ENCODE peak calls at places on chromosomes 12 and 14, in nine cellular contexts. M, X, Z, I, F, K, S, L and P are unnamed samples.

GRCh38 chr12:131366261-131366871 is 344.5 kb upstream of the SFSWAP start:
- DNase-seq in M (no peak), X (no peak), Z (no peak), I (no peak), F (no peak), K (no peak), S (peak), L (no peak), P (no peak)

GRCh38 chr12:104902125-104902524 is 56.0 kb downstream of the SLC41A2 start:
- DNase-seq in M (no peak), X (no peak), Z (no peak), I (no peak), F (no peak), K (no peak), S (no peak), L (no peak), P (no peak)

GRCh38 chr14:94690896-94691657 is 78.8 kb downstream of the GSC start:
- DNase-seq in M (no peak), X (no peak), Z (no peak), I (no peak), F (no peak), K (no peak), S (no peak), L (no peak), P (no peak)

GRCh38 chr14:75162631-75163030 is 13.8 kb downstream of the TMED10 start:
- DNase-seq in M (no peak), X (no peak), Z (no peak), I (no peak), F (no peak), K (peak), S (no peak), L (no peak), P (no peak)

GRCh38 chr14:104507443-104507842 is 72.1 kb upstream of the C14orf180 start:
- DNase-seq in M (no peak), X (no peak), Z (no peak), I (no peak), F (no peak), K (peak), S (no peak), L (no peak), P (no peak)

GRCh38 chr14:100726467-100726811 is 253 bp upstream of the DLK1 start:
- DNase-seq in M (no peak), X (no peak), Z (no peak), I (no peak), F (no peak), K (no peak), S (no peak), L (no peak), P (no peak)

GRCh38 chr12:55745361-55746146 is 2.6 kb downstream of the GDF11 start:
- DNase-seq in M (no peak), X (no peak), Z (no peak), I (no peak), F (no peak), K (peak), S (peak), L (no peak), P (no peak)

GRCh38 chr12:117052386-117053049 is 46.7 kb downstream of the TESC start:
- DNase-seq in M (no peak), X (no peak), Z (no peak), I (no peak), F (no peak), K (no peak), S (no peak), L (no peak), P (peak)

GRCh38 chr14:31945074-31945613 is 132.0 kb upstream of the ARHGAP5 start:
- DNase-seq in M (no peak), X (no peak), Z (no peak), I (peak), F (no peak), K (no peak), S (no peak), L (peak), P (peak)

GRCh38 chr12:29320295-29321090 is 60.5 kb downstream of the ERGIC2 start:
- DNase-seq in M (peak), X (peak), Z (no peak), I (no peak), F (peak), K (no peak), S (no peak), L (no peak), P (no peak)

GRCh38 chr12:75666126-75666979 is 154.9 kb upstream of the KRR1 start:
- DNase-seq in M (no peak), X (peak), Z (no peak), I (peak), F (no peak), K (peak), S (no peak), L (no peak), P (no peak)

GRCh38 chr14:22558221-22558913 is 30.7 kb downstream of the DAD1 start:
- DNase-seq in M (no peak), X (no peak), Z (no peak), I (no peak), F (no peak), K (peak), S (peak), L (no peak), P (peak)

GRCh38 chr12:43578782-43579181 is 26.8 kb upstream of the ADAMTS20 start:
- DNase-seq in M (peak), X (no peak), Z (no peak), I (no peak), F (no peak), K (peak), S (no peak), L (no peak), P (no peak)

GRCh38 chr14:92982941-92983340 is 60.0 kb downstream of the CHGA start:
- DNase-seq in M (no peak), X (no peak), Z (no peak), I (no peak), F (no peak), K (no peak), S (no peak), L (no peak), P (no peak)

GRCh38 chr14:57025456-57025855 is 215.2 kb upstream of the OTX2 start:
- DNase-seq in M (no peak), X (no peak), Z (no peak), I (no peak), F (no peak), K (no peak), S (no peak), L (no peak), P (no peak)

GRCh38 chr12:107912421-107913004 is 138.0 kb downstream of the ASCL4 start:
- DNase-seq in M (peak), X (no peak), Z (peak), I (peak), F (no peak), K (peak), S (peak), L (no peak), P (peak)